ENCODE peak calls at places on chromosome 13, in five cellular contexts. R is heart right ventricle; N is activated CD4-positive, alpha-beta T cell treated with anti-CD3 and anti-CD28 coated beads, Interleukin-2, amount 10 ng/mL, durations not matched to agents 7 days and 5 days; Z is stimulated activated CD8-positive, alpha-beta memory T cell treated with anti-CD3 and anti-CD28 coated beads, Interleukin-2, amount 100 ng/mL, for 1 hour; M is psoas muscle. H is an unnamed sample.

GRCh38 chr13:48160879-48161278 is 66.0 kb upstream of the MED4 start:
- DNase-seq in M (peak; percentile 66), R (peak; percentile 35), N (no peak), Z (no peak), H (peak; percentile 68)

GRCh38 chr13:49457221-49457620 is 13.1 kb downstream of the SETDB2 start:
- DNase-seq in M (no peak), Z (no peak), N (no peak), R (no peak), H (no peak)

GRCh38 chr13:44088911-44089851 is 209.5 kb downstream of the LACC1 start:
- DNase-seq in Z (no peak), N (no peak), M (no peak), R (no peak), H (no peak)

GRCh38 chr13:113398963-113399754 is 35.2 kb upstream of the GRTP1 start:
- DNase-seq in M (peak; percentile 70), R (no peak), Z (no peak), N (no peak), H (no peak)

GRCh38 chr13:75326173-75327131 is 155.5 kb downstream of the TBC1D4 start:
- DNase-seq in N (peak; percentile 74), M (no peak), Z (no peak), R (no peak), H (no peak)

GRCh38 chr13:98474292-98474691 is 102.6 kb downstream of the STK24 start:
- DNase-seq in N (no peak), R (no peak), Z (no peak), M (no peak), H (no peak)

GRCh38 chr13:99136427-99136954 is 64.2 kb upstream of the UBAC2 start:
- DNase-seq in M (no peak), N (no peak), Z (no peak), R (no peak), H (no peak)

GRCh38 chr13:52022355-52022754 is 2.1 kb upstream of the UTP14C start:
- DNase-seq in M (no peak), Z (no peak), N (no peak), R (no peak), H (no peak)

GRCh38 chr13:49190901-49191300 is 29.2 kb upstream of the MLNR start:
- DNase-seq in R (no peak), Z (no peak), M (no peak), N (no peak), H (no peak)

GRCh38 chr13:76687467-76687866 is 198.7 kb downstream of the KCTD12 start:
- DNase-seq in Z (no peak), M (peak; percentile 26), N (no peak), R (no peak), H (no peak)